ENCODE peak calls at places on chromosomes 12 and 14, in seven cellular contexts. P is NCI-H1092 treated with DMSO at 0.1 percent for 48 hours; F is EL; V is kidney epithelial cell; O is coronary artery; Y is NCI-H1417; R is effector CD4-positive, alpha-beta T cell. M is an unnamed sample.

GRCh38 chr12:96206957-96207356 is 12.8 kb downstream of the ELK3 start:
- DNase-seq in P (no peak), F (no peak), V (no peak), O (no peak), Y (no peak), R (no peak), M (no peak)

GRCh38 chr12:27915536-27915935 is 57.0 kb downstream of the PTHLH start:
- DNase-seq in P (no peak), F (no peak), V (no peak), O (no peak), Y (no peak), R (no peak), M (no peak)

GRCh38 chr14:72478397-72479025 is 415.4 kb downstream of the DPF3 start:
- DNase-seq in P (no peak), F (no peak), V (peak; percentile 56), O (no peak), Y (no peak), R (no peak), M (no peak)

GRCh38 chr14:22994762-22995275 is 12.5 kb upstream of the AJUBA start:
- DNase-seq in P (peak; percentile 45), F (peak; percentile 79), V (no peak), O (no peak), Y (no peak), R (no peak), M (peak; percentile 58)

GRCh38 chr12:11786638-11787365 is 137.3 kb downstream of the ETV6 start:
- DNase-seq in P (no peak), F (no peak), V (no peak), O (no peak), Y (peak; percentile 9), R (no peak), M (no peak)

GRCh38 chr12:89345830-89346740 is 6.2 kb downstream of the DUSP6 start:
- DNase-seq in P (peak; percentile 93), F (peak; percentile 59), V (no peak), O (no peak), Y (peak; percentile 76), R (no peak), M (peak; percentile 94)

GRCh38 chr12:113955109-113955970 is 10.8 kb downstream of the RBM19 start:
- DNase-seq in P (peak; percentile 7), F (peak; percentile 30), V (no peak), O (no peak), Y (no peak), R (no peak), M (peak; percentile 2)

GRCh38 chr12:65949986-65950385 is 125.7 kb downstream of the HMGA2 start:
- DNase-seq in P (no peak), F (no peak), V (no peak), O (no peak), Y (no peak), R (no peak), M (no peak)

GRCh38 chr12:46208370-46208769 is 60.5 kb downstream of the SLC38A1 start:
- DNase-seq in P (peak; percentile 31), F (no peak), V (no peak), O (no peak), Y (peak; percentile 50), R (no peak), M (peak; percentile 43)

GRCh38 chr14:60756847-60757246 is 22.3 kb downstream of the MNAT1 start:
- DNase-seq in P (no peak), F (no peak), V (no peak), O (no peak), Y (no peak), R (no peak), M (no peak)

GRCh38 chr12:15629108-15629507 is 160.1 kb downstream of the EPS8 start:
- DNase-seq in P (no peak), F (peak; percentile 98), V (peak; percentile 83), O (peak; percentile 94), Y (no peak), R (no peak), M (no peak)

GRCh38 chr12:6606331-6607131 is 648 bp downstream of the CHD4 start:
- DNase-seq in P (no peak), F (peak; percentile 57), V (no peak), O (peak; percentile 87), Y (no peak), R (peak; percentile 60), M (peak; percentile 29)

GRCh38 chr14:67285876-67286452 is 44.7 kb downstream of the PALS1 start:
- DNase-seq in P (peak; percentile 69), F (peak; percentile 43), V (no peak), O (no peak), Y (peak; percentile 57), R (no peak), M (peak; percentile 21)

GRCh38 chr12:113870890-113871289 is 95.2 kb downstream of the RBM19 start:
- DNase-seq in P (no peak), F (peak; percentile 8), V (no peak), O (no peak), Y (no peak), R (no peak), M (no peak)

GRCh38 chr12:92581579-92581978 is 121.2 kb upstream of the PLEKHG7 start:
- DNase-seq in P (no peak), F (no peak), V (no peak), O (no peak), Y (peak; percentile 13), R (no peak), M (no peak)

GRCh38 chr14:73295198-73295796 is 58.0 kb downstream of the PAPLN start:
- DNase-seq in P (peak; percentile 36), F (peak; percentile 41), V (no peak), O (no peak), Y (peak; percentile 65), R (no peak), M (peak; percentile 12)

GRCh38 chr14:24051162-24051788 is 534 bp upstream of the CARMIL3 start:
- DNase-seq in P (no peak), F (no peak), V (no peak), O (peak; percentile 58), Y (no peak), R (no peak), M (no peak)

GRCh38 chr12:52615912-52616311 is 2.4 kb downstream of the KRT73 start:
- DNase-seq in P (no peak), F (no peak), V (no peak), O (no peak), Y (no peak), R (no peak), M (no peak)

GRCh38 chr14:95733212-95733611 is 19.3 kb upstream of the TCL1A start:
- DNase-seq in P (no peak), F (no peak), V (no peak), O (no peak), Y (no peak), R (no peak), M (no peak)

M was measured in NCI-H2029.